ENCODE peak calls at places on chromosomes 1 and 21, in five cellular contexts. R is mesendoderm, K is mesenchymal stem cell, Y is neuronal stem cell, X is H9. J is an unnamed sample.

GRCh38 chr21:44482581-44483287 is 27.4 kb downstream of the LRRC3 start:
- DNase-seq in Y (no peak), K (no peak), X (no peak), R (peak), J (peak)

GRCh38 chr1:160767417-160768294 is 28.3 kb upstream of the LY9 start:
- DNase-seq in X (no peak), Y (no peak), K (no peak), R (peak), J (no peak)

GRCh38 chr1:229305402-229305801 is 34.5 kb downstream of the RAB4A start:
- DNase-seq in X (no peak), K (no peak), R (no peak), Y (no peak), J (no peak)

GRCh38 chr1:109398343-109399225 is 866 bp upstream of the SORT1 start:
- DNase-seq in Y (no peak), X (no peak), R (no peak), K (no peak), J (peak)

GRCh38 chr21:44846485-44847260 is 26.8 kb downstream of the PTTG1IP start:
- DNase-seq in R (no peak), K (peak), Y (no peak), X (no peak), J (peak)

GRCh38 chr1:179591592-179592580 is at the start of gene TDRD5:
- DNase-seq in K (no peak), X (peak), R (peak), Y (no peak), J (peak)

GRCh38 chr1:235843458-235843857 is 23.2 kb downstream of the LYST start:
- DNase-seq in Y (no peak), X (no peak), K (peak), R (peak), J (no peak)

GRCh38 chr1:64095832-64096231 is 107.6 kb upstream of the UBE2U start:
- DNase-seq in X (no peak), Y (no peak), R (no peak), K (no peak), J (no peak)

GRCh38 chr1:2194319-2194897 is at the start of gene FAAP20:
- DNase-seq in X (peak), K (no peak), R (peak), Y (no peak), J (peak)

DNA sequence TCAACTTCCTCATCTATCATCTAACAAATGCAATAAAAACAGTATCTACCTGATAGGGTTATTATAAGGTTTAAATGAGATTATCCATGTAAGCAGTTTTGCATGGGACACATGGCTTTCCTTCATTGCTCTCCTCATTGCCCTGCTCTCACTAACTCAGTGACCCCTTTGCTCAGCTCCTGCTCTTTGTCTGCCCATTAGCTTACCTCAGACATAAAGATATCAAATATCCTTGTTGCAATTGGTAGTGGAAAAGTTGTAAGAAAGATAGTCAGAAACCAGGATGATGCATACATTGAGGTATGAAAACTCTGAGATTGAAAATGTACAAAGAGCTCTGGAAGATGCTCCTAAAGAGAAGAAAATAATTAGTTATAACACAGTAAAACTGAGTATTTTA is 89.8 kb downstream of the EVI5 start:
- DNase-seq in X (no peak), K (no peak), Y (no peak), R (no peak), J (no peak)
- H2BK5ac ChIP-seq in X (no peak), K (no peak), Y (no peak), R (no peak), J (no peak)

DNA sequence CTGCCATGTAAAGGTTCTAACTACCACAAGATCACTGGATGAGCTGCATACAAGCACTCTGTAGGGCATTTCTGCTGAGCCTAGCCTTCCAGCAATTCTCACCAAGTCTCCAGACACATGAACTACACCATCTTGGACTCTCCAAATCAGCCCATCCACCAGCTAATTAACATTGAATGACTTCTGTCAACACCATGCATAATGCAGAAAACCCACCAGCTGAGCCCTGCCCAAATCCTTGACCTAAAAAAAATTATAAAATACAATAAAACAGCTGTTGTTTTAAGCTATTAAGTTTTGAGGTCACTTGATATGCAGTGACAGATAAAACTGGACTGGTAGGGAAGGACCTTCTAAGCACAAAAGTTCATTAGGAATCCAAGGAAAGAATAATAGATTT is 44.3 kb upstream of the ATP1B1 start:
- DNase-seq in K (no peak), R (no peak), Y (no peak), X (no peak), J (no peak)
- H3K18ac ChIP-seq in K (no peak), R (no peak), Y (no peak), X (no peak), J (no peak)

GRCh38 chr1:88117597-88117996 is 566.5 kb upstream of the PKN2 start:
- DNase-seq in Y (no peak), X (no peak), R (no peak), K (no peak), J (no peak)
- H2BK5ac ChIP-seq in Y (no peak), X (no peak), R (no peak), K (no peak), J (no peak)

GRCh38 chr1:20975668-20976067 is 188.6 kb upstream of the HP1BP3 start:
- DNase-seq in R (no peak), X (no peak), Y (no peak), K (no peak), J (no peak)

GRCh38 chr1:20972855-20973254 is 185.7 kb upstream of the HP1BP3 start:
- DNase-seq in K (no peak), Y (no peak), X (no peak), R (no peak), J (no peak)

GRCh38 chr1:20978413-20978812 is 191.3 kb upstream of the HP1BP3 start:
- DNase-seq in K (peak), R (peak), Y (no peak), X (no peak), J (peak)

GRCh38 chr1:20974951-20975350 is 187.8 kb upstream of the HP1BP3 start:
- DNase-seq in Y (no peak), X (no peak), K (no peak), R (no peak), J (no peak)

DNA sequence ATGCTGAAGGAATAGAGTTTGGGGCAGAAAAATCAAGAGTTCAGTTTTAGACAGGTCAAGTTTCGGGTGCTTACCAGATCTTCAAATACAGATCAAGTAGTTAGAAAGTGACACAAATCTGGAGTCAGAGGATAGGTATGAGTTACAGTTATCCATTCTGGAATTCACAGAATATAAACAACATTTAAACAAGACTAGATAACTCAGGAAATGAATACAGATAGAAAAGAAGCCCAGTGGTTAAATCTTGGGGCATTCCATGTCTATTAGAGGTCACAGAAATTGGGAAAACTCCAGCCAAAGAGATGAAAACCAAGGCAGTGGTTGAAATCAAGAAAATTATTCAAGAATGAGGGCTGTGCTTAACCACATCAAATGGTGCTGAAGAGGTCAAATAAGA is 187.0 kb upstream of the HP1BP3 start:
- DNase-seq in K (peak), X (no peak), R (no peak), Y (no peak), J (no peak)
- H3K18ac ChIP-seq in K (no peak), X (no peak), R (no peak), Y (no peak), J (no peak)

GRCh38 chr1:54979327-54979891 is 1.0 kb upstream of the TMEM61 start:
- DNase-seq in Y (no peak), K (no peak), R (no peak), X (no peak), J (no peak)

GRCh38 chr1:54981466-54981865 is 1.0 kb downstream of the TMEM61 start:
- DNase-seq in K (no peak), Y (no peak), X (no peak), R (no peak), J (no peak)

GRCh38 chr1:54978528-54979326 is 1.7 kb upstream of the TMEM61 start:
- DNase-seq in X (no peak), Y (no peak), K (no peak), R (no peak), J (no peak)

GRCh38 chr1:54980046-54980527 is 341 bp upstream of the TMEM61 start:
- DNase-seq in K (no peak), Y (no peak), X (no peak), R (no peak), J (no peak)

DNA sequence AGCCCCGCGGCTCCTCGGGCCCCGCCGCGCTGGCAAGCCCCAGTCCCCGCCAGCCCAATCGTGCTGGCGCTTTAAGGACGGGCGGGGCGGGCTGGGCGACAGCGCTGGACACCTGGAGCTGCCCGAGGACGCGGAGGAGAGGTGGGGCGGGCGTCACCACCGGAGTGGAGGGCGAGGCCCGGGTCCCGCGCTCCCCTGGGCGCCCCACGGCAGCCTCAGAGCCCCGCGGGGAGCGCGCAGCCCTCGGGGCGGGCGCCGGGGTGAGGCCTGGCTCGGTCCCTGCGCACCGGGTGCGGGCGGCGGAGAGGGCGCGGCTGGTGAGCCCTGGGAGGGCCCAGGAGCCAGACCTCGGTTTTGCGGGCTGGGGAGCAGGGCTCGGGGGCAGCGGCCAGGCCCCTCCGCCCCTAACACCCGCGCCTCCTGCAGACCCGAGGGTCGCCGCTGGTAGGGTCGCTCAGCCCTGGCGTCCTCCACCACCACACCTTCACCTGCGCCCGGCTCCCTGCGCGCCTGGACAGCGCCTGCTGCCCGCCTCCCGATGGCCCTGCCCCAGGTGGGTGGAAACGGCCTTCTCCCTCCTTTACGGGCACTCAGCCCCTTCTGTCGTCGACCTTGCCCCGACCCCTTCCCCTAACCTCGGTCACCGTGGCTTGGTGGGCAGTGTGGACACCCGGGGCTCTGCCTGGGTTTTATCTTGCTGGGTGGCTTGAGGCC is at the start of gene TMEM61:
- DNase-seq in K (no peak), R (no peak), Y (no peak), X (peak), J (no peak)
- H2BK5ac ChIP-seq in K (no peak), R (no peak), Y (peak), X (no peak), J (no peak)

GRCh38 chr1:87300579-87300978 is 28.1 kb upstream of the LMO4 start:
- DNase-seq in R (no peak), X (no peak), Y (no peak), K (no peak), J (no peak)
- H3K18ac ChIP-seq in R (no peak), X (no peak), Y (no peak), K (no peak), J (no peak)